ENCODE peak calls at places on chromosomes 1 and 21, in four cellular contexts. One of them, this sample, is unnamed.
A peak's percentile ranks its signal among the peaks of the same experiment; 100 is the strongest.

GRCh38 chr1:180542530-180543171 is 16.1 kb upstream of the OVAAL start:
- DNase-seq in uterus: no peak
- DNase-seq in esophagus squamous epithelium: no peak
- DNase-seq in IMR-90: peak; percentile 43
- DNase-seq in this sample: no peak

GRCh38 chr1:165903672-165904071 is 76.3 kb downstream of the UCK2 start:
- DNase-seq in uterus: no peak
- DNase-seq in esophagus squamous epithelium: no peak
- DNase-seq in IMR-90: peak; percentile 80
- DNase-seq in this sample: no peak

GRCh38 chr1:162605225-162605927 is 26.9 kb upstream of the DDR2 start:
- DNase-seq in esophagus squamous epithelium: no peak
- DNase-seq in uterus: no peak
- DNase-seq in IMR-90: peak; percentile 98
- DNase-seq in this sample: no peak

GRCh38 chr21:44926364-44927101 is 5.8 kb upstream of the ITGB2 start:
- DNase-seq in uterus: no peak
- DNase-seq in esophagus squamous epithelium: no peak
- DNase-seq in IMR-90: peak; percentile 29
- DNase-seq in this sample: no peak

GRCh38 chr1:170355267-170355801 is 176.6 kb upstream of the GORAB start:
- DNase-seq in IMR-90: no peak
- DNase-seq in uterus: no peak
- DNase-seq in esophagus squamous epithelium: no peak
- DNase-seq in this sample: no peak

GRCh38 chr1:181898773-181899172 is 162.7 kb downstream of the ZNF648 start:
- DNase-seq in IMR-90: no peak
- DNase-seq in esophagus squamous epithelium: no peak
- DNase-seq in uterus: no peak
- DNase-seq in this sample: no peak

GRCh38 chr1:213166868-213167267 is 115.8 kb downstream of the RPS6KC1 start:
- DNase-seq in IMR-90: no peak
- DNase-seq in uterus: no peak
- DNase-seq in esophagus squamous epithelium: no peak
- DNase-seq in this sample: no peak

GRCh38 chr1:155081472-155082300 is 3.0 kb downstream of the EFNA3 start:
- DNase-seq in esophagus squamous epithelium: no peak
- DNase-seq in uterus: no peak
- DNase-seq in IMR-90: no peak
- DNase-seq in this sample: peak; percentile 56

GRCh38 chr1:204203206-204203767 is 7.0 kb upstream of the KISS1 start:
- DNase-seq in IMR-90: no peak
- DNase-seq in esophagus squamous epithelium: no peak
- DNase-seq in uterus: no peak
- DNase-seq in this sample: no peak

GRCh38 chr1:64302971-64303370 is 99.5 kb downstream of the UBE2U start:
- DNase-seq in uterus: no peak
- DNase-seq in esophagus squamous epithelium: no peak
- DNase-seq in IMR-90: peak; percentile 20
- DNase-seq in this sample: no peak

GRCh38 chr1:25116832-25117231 is 115.5 kb downstream of the SYF2 start:
- DNase-seq in IMR-90: no peak
- DNase-seq in esophagus squamous epithelium: no peak
- DNase-seq in uterus: no peak
- DNase-seq in this sample: no peak

GRCh38 chr1:172135923-172136610 is 284.4 kb upstream of the C1orf105 start:
- DNase-seq in IMR-90: peak; percentile 81
- DNase-seq in uterus: no peak
- DNase-seq in esophagus squamous epithelium: no peak
- DNase-seq in this sample: no peak

GRCh38 chr1:172640146-172640545 is 18.8 kb upstream of the FASLG start:
- DNase-seq in IMR-90: peak; percentile 42
- DNase-seq in esophagus squamous epithelium: no peak
- DNase-seq in uterus: no peak
- DNase-seq in this sample: no peak

GRCh38 chr1:206834711-206835110 is 30.7 kb upstream of the IL20 start:
- DNase-seq in esophagus squamous epithelium: no peak
- DNase-seq in IMR-90: no peak
- DNase-seq in uterus: no peak
- DNase-seq in this sample: no peak

GRCh38 chr1:223363856-223364684 is at the start of gene SUSD4:
- DNase-seq in IMR-90: no peak
- DNase-seq in uterus: no peak
- DNase-seq in esophagus squamous epithelium: no peak
- DNase-seq in this sample: no peak

GRCh38 chr1:16167331-16168143 is 11.7 kb upstream of the EPHA2 start:
- DNase-seq in esophagus squamous epithelium: no peak
- DNase-seq in uterus: no peak
- DNase-seq in IMR-90: no peak
- DNase-seq in this sample: no peak

GRCh38 chr1:167621780-167622179 is 8.3 kb upstream of the RCSD1 start:
- DNase-seq in esophagus squamous epithelium: no peak
- DNase-seq in uterus: no peak
- DNase-seq in IMR-90: no peak
- DNase-seq in this sample: no peak

GRCh38 chr1:182237329-182237728 is 154.3 kb downstream of the GLUL start:
- DNase-seq in uterus: no peak
- DNase-seq in esophagus squamous epithelium: no peak
- DNase-seq in IMR-90: no peak
- DNase-seq in this sample: no peak

GRCh38 chr21:38170283-38170682 is 86.5 kb upstream of the KCNJ15 start:
- DNase-seq in esophagus squamous epithelium: no peak
- DNase-seq in uterus: no peak
- DNase-seq in IMR-90: peak; percentile 12
- DNase-seq in this sample: no peak

GRCh38 chr1:62484824-62485468 is 48.1 kb downstream of the USP1 start:
- DNase-seq in IMR-90: no peak
- DNase-seq in uterus: no peak
- DNase-seq in esophagus squamous epithelium: no peak
- DNase-seq in this sample: no peak

GRCh38 chr1:78334114-78334513 is 156.7 kb upstream of the PTGFR start:
- DNase-seq in IMR-90: peak; percentile 35
- DNase-seq in uterus: no peak
- DNase-seq in esophagus squamous epithelium: no peak
- DNase-seq in this sample: no peak

GRCh38 chr1:58621375-58621774 is 44.3 kb upstream of the TACSTD2 start:
- DNase-seq in uterus: no peak
- DNase-seq in esophagus squamous epithelium: no peak
- DNase-seq in IMR-90: no peak
- DNase-seq in this sample: no peak

GRCh38 chr1:213474054-213474453 is 423.0 kb downstream of the RPS6KC1 start:
- DNase-seq in uterus: no peak
- DNase-seq in esophagus squamous epithelium: no peak
- DNase-seq in IMR-90: no peak
- DNase-seq in this sample: no peak

GRCh38 chr1:47809301-47810084 is 187.7 kb downstream of the TRABD2B start:
- DNase-seq in IMR-90: no peak
- DNase-seq in esophagus squamous epithelium: no peak
- DNase-seq in uterus: no peak
- DNase-seq in this sample: no peak

GRCh38 chr1:10108948-10109347 is 76.2 kb downstream of the UBE4B start:
- DNase-seq in uterus: no peak
- DNase-seq in IMR-90: no peak
- DNase-seq in esophagus squamous epithelium: no peak
- DNase-seq in this sample: no peak

GRCh38 chr1:99917214-99917613 is 52.6 kb upstream of the SLC35A3 start:
- DNase-seq in esophagus squamous epithelium: no peak
- DNase-seq in uterus: no peak
- DNase-seq in IMR-90: no peak
- DNase-seq in this sample: no peak

GRCh38 chr1:160777486-160778089 is 18.4 kb upstream of the LY9 start:
- DNase-seq in uterus: no peak
- DNase-seq in IMR-90: no peak
- DNase-seq in esophagus squamous epithelium: no peak
- DNase-seq in this sample: no peak

GRCh38 chr1:40519517-40519916 is 10.9 kb downstream of the EXO5 start:
- DNase-seq in uterus: no peak
- DNase-seq in IMR-90: no peak
- DNase-seq in esophagus squamous epithelium: no peak
- DNase-seq in this sample: no peak
- H3K9me3 ChIP-seq in uterus: no peaks in the 10 kb centered on the region
- H3K9me3 ChIP-seq in IMR-90: peaks cover 44% of the 10 kb centered on the region
- H3K9me3 ChIP-seq in esophagus squamous epithelium: no peaks in the 10 kb centered on the region
- H3K9me3 ChIP-seq in this sample: no peaks in the 10 kb centered on the region

GRCh38 chr1:237012361-237012760 is 8.1 kb upstream of the MT1HL1 start:
- DNase-seq in esophagus squamous epithelium: no peak
- DNase-seq in uterus: no peak
- DNase-seq in IMR-90: no peak
- DNase-seq in this sample: no peak
- H3K4me3 ChIP-seq in esophagus squamous epithelium: no peak overlapping the region
- H3K4me3 ChIP-seq in uterus: no peak overlapping the region
- H3K4me3 ChIP-seq in IMR-90: no peak overlapping the region
- H3K4me3 ChIP-seq in this sample: no peak overlapping the region

DNA sequence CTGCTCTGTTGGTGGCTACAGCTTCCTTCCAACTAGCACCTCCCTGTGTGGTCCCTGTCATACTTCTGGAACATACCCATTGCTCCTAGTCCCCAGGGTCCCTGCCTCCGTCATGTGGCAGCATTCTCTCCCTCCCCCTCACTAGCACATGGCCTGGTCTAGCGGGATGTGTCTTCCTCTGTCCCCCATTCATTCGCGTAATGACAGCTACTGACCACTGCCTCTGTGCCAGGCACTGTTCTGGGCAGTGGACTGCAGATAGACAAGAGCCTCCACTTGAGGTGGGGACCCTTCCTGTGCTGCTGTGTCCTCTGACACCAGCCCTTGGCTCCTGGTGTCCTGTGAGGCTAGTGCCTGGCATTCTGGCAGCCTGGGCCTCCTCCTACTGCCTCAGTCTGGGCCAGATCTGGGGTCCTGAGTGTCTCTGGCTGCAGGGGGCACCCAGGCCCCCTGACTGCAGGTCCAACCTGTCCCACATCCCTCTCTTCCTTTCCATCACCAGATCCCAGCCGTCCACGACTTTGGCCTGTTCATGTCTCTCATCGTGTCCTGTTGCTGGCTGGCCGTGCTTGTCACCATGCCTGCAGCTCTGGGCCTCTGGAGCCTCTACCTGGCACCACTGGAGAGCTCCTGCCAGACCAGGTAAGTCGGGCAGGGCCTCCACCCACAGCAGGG is 38.1 kb downstream of the DISP3 start:
- DNase-seq in uterus: no peak
- DNase-seq in IMR-90: no peak
- DNase-seq in esophagus squamous epithelium: no peak
- DNase-seq in this sample: peak; percentile 57
- TF ChIP-seq POLR2A in uterus: no peak
- TF ChIP-seq POLR2A in IMR-90: no peak
- TF ChIP-seq POLR2A in esophagus squamous epithelium: no peak
- TF ChIP-seq POLR2A in this sample: no peak

GRCh38 chr1:152347116-152347728 is 12.6 kb downstream of the FLG2 start:
- DNase-seq in esophagus squamous epithelium: no peak
- DNase-seq in uterus: no peak
- DNase-seq in IMR-90: peak; percentile 52
- DNase-seq in this sample: no peak

GRCh38 chr1:152344463-152344862 is 15.3 kb downstream of the FLG2 start:
- DNase-seq in IMR-90: no peak
- DNase-seq in esophagus squamous epithelium: no peak
- DNase-seq in uterus: no peak
- DNase-seq in this sample: no peak

GRCh38 chr1:152349611-152350010 is 10.2 kb downstream of the FLG2 start:
- DNase-seq in esophagus squamous epithelium: no peak
- DNase-seq in IMR-90: no peak
- DNase-seq in uterus: no peak
- DNase-seq in this sample: no peak

GRCh38 chr1:152348447-152348846 is 11.4 kb downstream of the FLG2 start:
- DNase-seq in IMR-90: no peak
- DNase-seq in uterus: no peak
- DNase-seq in esophagus squamous epithelium: no peak
- DNase-seq in this sample: no peak
- H3K9me3 ChIP-seq in IMR-90: peaks cover 3% of the 10 kb centered on the region
- H3K9me3 ChIP-seq in uterus: no peaks in the 10 kb centered on the region
- H3K9me3 ChIP-seq in esophagus squamous epithelium: no peaks in the 10 kb centered on the region
- H3K9me3 ChIP-seq in this sample: no peaks in the 10 kb centered on the region

GRCh38 chr1:68229927-68230812 is 2.2 kb downstream of the WLS start:
- DNase-seq in IMR-90: peak; percentile 47
- DNase-seq in esophagus squamous epithelium: no peak
- DNase-seq in uterus: no peak
- DNase-seq in this sample: no peak
- H3K4me3 ChIP-seq in IMR-90: peak overlapping the region; percentile 82
- H3K4me3 ChIP-seq in esophagus squamous epithelium: peak overlapping the region; percentile 56
- H3K4me3 ChIP-seq in uterus: peak overlapping the region; percentile 69
- H3K4me3 ChIP-seq in this sample: peak overlapping the region; percentile 84

GRCh38 chr1:205749094-205749825 is 722 bp downstream of the NUCKS1 start:
- DNase-seq in uterus: peak; percentile 89
- DNase-seq in IMR-90: peak; percentile 95
- DNase-seq in esophagus squamous epithelium: peak; percentile 36
- DNase-seq in this sample: peak; percentile 98
- TF ChIP-seq POLR2A in uterus: peak; percentile 92
- TF ChIP-seq POLR2A in IMR-90: no peak
- TF ChIP-seq POLR2A in esophagus squamous epithelium: peak; percentile 93
- TF ChIP-seq POLR2A in this sample: no peak